ENCODE peak calls at places on chromosomes 7 and 10, in ten cellular contexts. X is PC-3, L is K562, Y is astrocyte, E is SK-N-SH, U is hepatocyte, B is IMR-90, I is HCT116, D is neuronal stem cell, O is HepG2. F is an unnamed sample.

GRCh38 chr10:31011660-31012022 is 20.0 kb downstream of the ZNF438 start:
- DNase-seq in X (no peak), L (no peak), Y (peak), E (no peak), U (no peak), B (peak), I (no peak), D (no peak), O (no peak), F (no peak)

GRCh38 chr10:7045891-7046599 is 364.8 kb downstream of the SFMBT2 start:
- DNase-seq in X (no peak), L (no peak), Y (no peak), E (no peak), U (no peak), B (no peak), I (no peak), D (no peak), O (no peak), F (peak)

GRCh38 chr10:34156781-34157425 is 658.2 kb downstream of the PARD3 start:
- DNase-seq in X (peak), L (no peak), Y (peak), E (no peak), U (peak), B (peak), I (no peak), D (no peak), O (no peak), F (no peak)

GRCh38 chr7:33395340-33395739 is 266.0 kb downstream of the BBS9 start:
- DNase-seq in X (no peak), L (no peak), Y (no peak), E (no peak), U (no peak), B (peak), I (no peak), D (no peak), O (no peak), F (no peak)

GRCh38 chr7:134042307-134042706 is 84.8 kb upstream of the LRGUK start:
- DNase-seq in X (no peak), L (no peak), Y (no peak), E (peak), U (no peak), B (no peak), I (no peak), D (no peak), O (no peak), F (no peak)

GRCh38 chr10:23534328-23534727 is 95.5 kb downstream of the OTUD1 start:
- DNase-seq in X (no peak), L (no peak), Y (no peak), E (no peak), U (no peak), B (no peak), I (no peak), D (no peak), O (no peak), F (peak)

GRCh38 chr10:124245806-124246440 is 152.5 kb upstream of the CHST15 start:
- DNase-seq in X (no peak), L (no peak), Y (no peak), E (peak), U (no peak), B (no peak), I (no peak), D (no peak), O (no peak), F (no peak)

GRCh38 chr10:122310311-122311050 is 39.4 kb downstream of the BTBD16 start:
- DNase-seq in X (peak), L (no peak), Y (peak), E (no peak), U (peak), B (no peak), I (no peak), D (no peak), O (peak), F (no peak)

GRCh38 chr7:142385528-142386340 is 127.9 kb upstream of the PRSS58 start:
- DNase-seq in X (peak), L (peak), Y (peak), E (peak), U (peak), B (peak), I (peak), D (peak), O (peak), F (peak)

GRCh38 chr10:84160663-84161362 is 12.8 kb upstream of the GPR15LG start:
- DNase-seq in X (no peak), L (no peak), Y (no peak), E (no peak), U (no peak), B (no peak), I (no peak), D (no peak), O (no peak), F (no peak)

GRCh38 chr7:45923290-45923689 is 2.2 kb upstream of the IGFBP3 start:
- DNase-seq in X (peak), L (peak), Y (peak), E (peak), U (peak), B (peak), I (no peak), D (peak), O (peak), F (peak)

GRCh38 chr10:59234814-59235429 is 58.5 kb downstream of the PHYHIPL start:
- DNase-seq in X (peak), L (no peak), Y (peak), E (no peak), U (peak), B (peak), I (peak), D (no peak), O (no peak), F (peak)

GRCh38 chr7:112874909-112875308 is 84.7 kb upstream of the TMEM168 start:
- DNase-seq in X (no peak), L (no peak), Y (peak), E (no peak), U (no peak), B (no peak), I (no peak), D (no peak), O (no peak), F (no peak)

GRCh38 chr10:126165865-126166264 is 222.4 kb downstream of the ADAM12 start:
- DNase-seq in X (no peak), L (no peak), Y (no peak), E (no peak), U (no peak), B (no peak), I (no peak), D (no peak), O (no peak), F (no peak)

GRCh38 chr10:114829160-114829909 is 7.8 kb downstream of the FHIP2A start:
- DNase-seq in X (no peak), L (no peak), Y (no peak), E (no peak), U (no peak), B (no peak), I (no peak), D (no peak), O (no peak), F (no peak)

GRCh38 chr10:75717126-75717916 is 285.9 kb downstream of the LRMDA start:
- DNase-seq in X (peak), L (no peak), Y (no peak), E (no peak), U (no peak), B (no peak), I (no peak), D (no peak), O (peak), F (no peak)

GRCh38 chr7:1085910-1086421 is 1.9 kb upstream of the GPER1 start:
- DNase-seq in X (peak), L (no peak), Y (no peak), E (no peak), U (no peak), B (peak), I (no peak), D (no peak), O (no peak), F (peak)

GRCh38 chr10:80268266-80268665 is 21.2 kb downstream of the MAT1A start:
- DNase-seq in X (no peak), L (no peak), Y (no peak), E (no peak), U (no peak), B (no peak), I (no peak), D (no peak), O (no peak), F (no peak)

GRCh38 chr10:11863353-11864105 is 40.4 kb downstream of the PROSER2 start:
- DNase-seq in X (no peak), L (no peak), Y (no peak), E (no peak), U (no peak), B (no peak), I (no peak), D (no peak), O (no peak), F (peak)
- H2AFZ ChIP-seq in X (no peak), L (no peak), Y (no peak), E (no peak), U (no peak), B (no peak), I (no peak), D (peak), O (no peak), F (peak)

GRCh38 chr7:102065226-102065625 is 221.4 kb upstream of the SH2B2 start:
- DNase-seq in X (no peak), L (no peak), Y (no peak), E (no peak), U (no peak), B (no peak), I (no peak), D (no peak), O (no peak), F (no peak)
- H2AFZ ChIP-seq in X (no peak), L (no peak), Y (no peak), E (no peak), U (no peak), B (no peak), I (no peak), D (no peak), O (no peak), F (no peak)

DNA sequence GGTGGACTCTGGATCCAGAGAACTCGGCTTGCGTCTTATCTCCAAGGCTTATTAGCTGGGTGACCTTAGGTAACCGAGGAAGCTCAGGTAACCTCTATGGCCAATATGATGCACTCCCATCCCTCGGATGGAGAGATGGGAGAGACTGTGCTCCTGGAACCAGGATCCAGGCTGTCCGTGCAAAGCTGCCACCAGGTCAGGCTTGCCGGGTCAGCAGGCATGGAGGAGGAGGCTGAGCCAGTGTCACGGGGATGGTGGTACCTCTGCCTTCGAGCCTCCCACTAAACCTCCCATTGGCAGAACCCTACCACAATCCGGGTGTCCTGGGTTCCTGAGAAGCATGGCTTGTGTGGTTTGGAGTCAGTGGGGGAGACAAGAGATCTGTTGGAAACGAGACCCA is 10.3 kb downstream of the DDC start:
- DNase-seq in X (no peak), L (no peak), Y (no peak), E (no peak), U (no peak), B (no peak), I (no peak), D (no peak), O (no peak), F (no peak)
- H2AFZ ChIP-seq in X (no peak), L (no peak), Y (no peak), E (no peak), U (no peak), B (no peak), I (no peak), D (no peak), O (no peak), F (no peak)

DNA sequence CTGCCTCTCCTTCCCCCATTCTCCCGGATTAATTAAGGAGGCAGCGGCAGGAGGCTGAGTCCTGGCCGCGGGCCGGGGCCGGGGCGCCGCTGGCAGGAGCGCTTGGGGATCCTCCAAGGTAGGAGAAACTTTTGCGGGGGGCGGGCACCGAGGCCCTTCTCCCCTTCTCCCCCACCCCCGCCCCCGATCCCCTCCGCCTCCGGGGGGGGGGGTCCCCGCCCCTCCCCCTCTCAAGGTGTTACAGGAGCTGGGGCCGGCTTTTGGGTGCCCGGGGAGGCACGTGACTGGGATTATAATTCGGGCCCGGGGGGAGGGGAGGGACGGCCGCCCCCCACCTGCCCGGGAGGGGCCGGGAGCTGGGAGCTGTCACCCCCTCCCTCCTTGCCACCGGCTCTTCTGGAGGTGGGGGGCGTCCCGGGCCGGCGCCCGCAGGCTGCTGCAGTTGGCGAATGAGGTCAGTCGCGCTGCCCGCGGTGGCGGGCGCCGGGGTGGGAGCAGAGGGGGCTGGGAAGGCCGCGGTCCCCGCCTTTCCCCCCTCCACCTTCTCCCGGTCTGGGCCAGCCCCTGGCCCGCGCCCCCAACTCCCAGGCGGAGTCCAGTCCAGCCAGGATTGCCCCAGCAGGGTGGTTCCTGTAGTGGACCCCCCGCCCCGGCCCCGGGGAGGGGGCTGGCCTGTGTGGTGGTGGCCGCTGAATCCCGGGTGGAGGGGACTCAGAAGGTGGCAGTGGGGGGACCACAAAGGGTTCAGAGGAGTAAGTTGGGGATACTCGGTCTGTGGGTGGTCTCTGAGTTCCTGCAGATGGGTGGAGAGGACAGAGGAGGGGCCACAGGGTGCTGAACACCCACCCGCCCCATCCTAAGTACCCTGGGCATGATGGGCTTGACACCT is 597 bp downstream of the GTF2IRD1 start:
- DNase-seq in X (no peak), L (peak), Y (no peak), E (peak), U (peak), B (no peak), I (no peak), D (no peak), O (no peak), F (no peak)
- H2AFZ ChIP-seq in X (peak), L (peak), Y (peak), E (peak), U (peak), B (peak), I (no peak), D (peak), O (no peak), F (no peak)

GRCh38 chr7:115719963-115720362 is 310.6 kb downstream of the TFEC start:
- DNase-seq in X (no peak), L (no peak), Y (no peak), E (no peak), U (no peak), B (no peak), I (no peak), D (no peak), O (no peak), F (no peak)
- H2AFZ ChIP-seq in X (no peak), L (no peak), Y (no peak), E (no peak), U (peak), B (no peak), I (no peak), D (peak), O (no peak), F (no peak)

GRCh38 chr10:70562036-70562710 is 40.4 kb downstream of the PRF1 start:
- DNase-seq in X (no peak), L (no peak), Y (no peak), E (peak), U (no peak), B (no peak), I (no peak), D (no peak), O (no peak), F (no peak)
- H2AFZ ChIP-seq in X (no peak), L (no peak), Y (no peak), E (no peak), U (no peak), B (no peak), I (no peak), D (no peak), O (no peak), F (no peak)

DNA sequence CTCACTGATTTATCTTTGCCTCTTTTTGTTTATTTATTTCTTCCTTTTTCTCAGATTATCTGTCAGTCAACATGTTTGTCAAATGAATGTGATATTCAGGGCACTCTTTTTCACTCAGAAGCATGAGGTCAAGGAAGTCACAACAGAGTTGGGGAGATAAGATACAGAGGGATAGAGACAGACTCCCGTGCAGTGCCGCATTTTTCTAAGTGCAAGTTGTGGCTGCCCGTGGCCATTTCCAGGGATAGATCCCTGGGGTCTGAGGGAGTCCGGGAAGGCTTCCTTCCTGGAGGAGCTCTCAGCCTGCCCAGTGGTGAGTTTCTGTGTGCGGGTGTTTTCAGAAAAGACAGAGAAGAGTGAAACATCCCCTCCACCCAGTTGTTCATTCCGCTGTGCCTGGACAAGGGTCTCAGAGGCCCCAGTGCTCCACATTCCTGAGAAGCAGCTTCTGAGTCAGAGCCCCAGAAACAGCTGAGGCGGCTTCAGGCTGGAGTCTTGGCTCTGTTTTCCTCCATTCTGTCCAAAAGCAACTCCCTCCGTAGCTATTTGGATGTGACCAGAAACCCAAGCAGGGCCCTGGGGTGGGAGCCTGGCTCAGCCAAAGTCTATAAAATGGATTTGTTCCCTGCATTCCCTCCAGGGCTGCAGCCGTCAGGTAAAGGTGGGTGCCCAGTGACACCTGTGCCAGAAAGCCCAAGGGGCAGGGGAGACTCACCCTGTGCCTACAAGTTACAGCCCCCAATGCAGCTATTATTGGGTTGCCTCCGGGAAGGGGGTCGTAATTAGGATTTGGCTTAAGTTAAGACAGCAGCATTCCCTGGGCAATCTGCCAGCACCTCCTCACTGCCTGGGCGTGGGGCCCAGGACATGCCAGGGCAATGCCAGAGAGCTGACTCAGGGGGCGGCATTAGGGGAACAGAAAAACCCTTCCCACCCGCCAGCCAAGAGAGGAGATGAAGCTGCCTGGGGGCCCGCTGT is 13.0 kb upstream of the CAMK2G start:
- DNase-seq in X (peak), L (no peak), Y (peak), E (peak), U (peak), B (peak), I (peak), D (no peak), O (no peak), F (no peak)
- H2AFZ ChIP-seq in X (peak), L (peak), Y (peak), E (peak), U (peak), B (peak), I (no peak), D (peak), O (no peak), F (peak)

GRCh38 chr10:112183329-112184051 is at the start of gene GPAM:
- DNase-seq in X (peak), L (peak), Y (peak), E (peak), U (peak), B (peak), I (peak), D (peak), O (no peak), F (peak)

GRCh38 chr10:112184052-112184371 is 447 bp upstream of the GPAM start:
- DNase-seq in X (peak), L (no peak), Y (no peak), E (no peak), U (no peak), B (no peak), I (no peak), D (no peak), O (no peak), F (no peak)

GRCh38 chr10:112185959-112186358 is 2.4 kb upstream of the GPAM start:
- DNase-seq in X (no peak), L (no peak), Y (no peak), E (no peak), U (no peak), B (no peak), I (no peak), D (no peak), O (no peak), F (no peak)

GRCh38 chr10:112182808-112183328 is 697 bp downstream of the GPAM start:
- DNase-seq in X (no peak), L (no peak), Y (no peak), E (no peak), U (no peak), B (no peak), I (no peak), D (peak), O (no peak), F (no peak)

GRCh38 chr10:112184379-112184778 is 814 bp upstream of the GPAM start:
- DNase-seq in X (no peak), L (no peak), Y (no peak), E (no peak), U (no peak), B (no peak), I (no peak), D (no peak), O (no peak), F (no peak)
- H2AFZ ChIP-seq in X (peak), L (peak), Y (peak), E (peak), U (peak), B (no peak), I (no peak), D (peak), O (no peak), F (peak)